ENCODE peak calls at places on chromosomes 5 and 9, in ten cellular contexts. One of them, this sample, is unnamed.

GRCh38 chr5:42984307-42984706 is 55.8 kb downstream of the ANXA2R start:
- DNase-seq in tibial artery: no peak
- DNase-seq in HuH-7.5: no peak
- DNase-seq in SW480: no peak
- DNase-seq in NT2/D1: no peak
- DNase-seq in GM10248: no peak
- DNase-seq in cardiac septum: no peak
- DNase-seq in GM12865: no peak
- DNase-seq in ureter: no peak
- DNase-seq in fibroblast of the aortic adventitia: no peak
- DNase-seq in this sample: no peak

GRCh38 chr5:81068063-81068462 is 107.9 kb downstream of the RASGRF2 start:
- DNase-seq in tibial artery: no peak
- DNase-seq in HuH-7.5: no peak
- DNase-seq in SW480: no peak
- DNase-seq in NT2/D1: no peak
- DNase-seq in GM10248: no peak
- DNase-seq in cardiac septum: no peak
- DNase-seq in GM12865: no peak
- DNase-seq in ureter: no peak
- DNase-seq in fibroblast of the aortic adventitia: no peak
- DNase-seq in this sample: no peak

GRCh38 chr9:83707518-83707767 is 315 bp downstream of the UBQLN1 start:
- DNase-seq in tibial artery: peak
- DNase-seq in HuH-7.5: peak
- DNase-seq in SW480: peak
- DNase-seq in NT2/D1: peak
- DNase-seq in GM10248: no peak
- DNase-seq in cardiac septum: no peak
- DNase-seq in GM12865: no peak
- DNase-seq in ureter: no peak
- DNase-seq in fibroblast of the aortic adventitia: no peak
- DNase-seq in this sample: no peak

GRCh38 chr5:55988979-55989612 is 5.7 kb downstream of the IL6ST start:
- DNase-seq in tibial artery: no peak
- DNase-seq in HuH-7.5: no peak
- DNase-seq in SW480: no peak
- DNase-seq in NT2/D1: no peak
- DNase-seq in GM10248: no peak
- DNase-seq in cardiac septum: no peak
- DNase-seq in GM12865: no peak
- DNase-seq in ureter: no peak
- DNase-seq in fibroblast of the aortic adventitia: no peak
- DNase-seq in this sample: no peak

GRCh38 chr5:179314606-179315355 is 30.5 kb downstream of the ADAMTS2 start:
- DNase-seq in tibial artery: no peak
- DNase-seq in HuH-7.5: no peak
- DNase-seq in SW480: no peak
- DNase-seq in NT2/D1: no peak
- DNase-seq in GM10248: no peak
- DNase-seq in cardiac septum: peak
- DNase-seq in GM12865: no peak
- DNase-seq in ureter: no peak
- DNase-seq in fibroblast of the aortic adventitia: peak
- DNase-seq in this sample: no peak

GRCh38 chr9:12439267-12439666 is 253.9 kb upstream of the TYRP1 start:
- DNase-seq in tibial artery: no peak
- DNase-seq in HuH-7.5: no peak
- DNase-seq in SW480: no peak
- DNase-seq in NT2/D1: no peak
- DNase-seq in GM10248: no peak
- DNase-seq in cardiac septum: no peak
- DNase-seq in GM12865: no peak
- DNase-seq in ureter: no peak
- DNase-seq in fibroblast of the aortic adventitia: no peak
- DNase-seq in this sample: no peak

GRCh38 chr9:119004618-119004990 is 364.6 kb downstream of the BRINP1 start:
- DNase-seq in tibial artery: peak
- DNase-seq in HuH-7.5: no peak
- DNase-seq in SW480: no peak
- DNase-seq in NT2/D1: no peak
- DNase-seq in GM10248: no peak
- DNase-seq in cardiac septum: peak
- DNase-seq in GM12865: no peak
- DNase-seq in ureter: peak
- DNase-seq in fibroblast of the aortic adventitia: peak
- DNase-seq in this sample: no peak

GRCh38 chr5:10583663-10584572 is 20.0 kb downstream of the ANKRD33B start:
- DNase-seq in tibial artery: no peak
- DNase-seq in HuH-7.5: no peak
- DNase-seq in SW480: no peak
- DNase-seq in NT2/D1: no peak
- DNase-seq in GM10248: no peak
- DNase-seq in cardiac septum: no peak
- DNase-seq in GM12865: no peak
- DNase-seq in ureter: peak
- DNase-seq in fibroblast of the aortic adventitia: no peak
- DNase-seq in this sample: no peak

GRCh38 chr5:102781786-102782185 is 26.7 kb downstream of the PAM start:
- DNase-seq in tibial artery: no peak
- DNase-seq in HuH-7.5: no peak
- DNase-seq in SW480: no peak
- DNase-seq in NT2/D1: no peak
- DNase-seq in GM10248: no peak
- DNase-seq in cardiac septum: no peak
- DNase-seq in GM12865: no peak
- DNase-seq in ureter: no peak
- DNase-seq in fibroblast of the aortic adventitia: no peak
- DNase-seq in this sample: no peak

GRCh38 chr5:130198927-130199326 is 294.7 kb downstream of the CHSY3 start:
- DNase-seq in tibial artery: no peak
- DNase-seq in HuH-7.5: no peak
- DNase-seq in SW480: peak
- DNase-seq in NT2/D1: no peak
- DNase-seq in GM10248: peak
- DNase-seq in cardiac septum: no peak
- DNase-seq in GM12865: peak
- DNase-seq in ureter: no peak
- DNase-seq in fibroblast of the aortic adventitia: peak
- DNase-seq in this sample: no peak

GRCh38 chr5:142800776-142801494 is 30.8 kb downstream of the ARHGAP26 start:
- DNase-seq in tibial artery: no peak
- DNase-seq in HuH-7.5: no peak
- DNase-seq in SW480: no peak
- DNase-seq in NT2/D1: no peak
- DNase-seq in GM10248: peak
- DNase-seq in cardiac septum: no peak
- DNase-seq in GM12865: peak
- DNase-seq in ureter: no peak
- DNase-seq in fibroblast of the aortic adventitia: no peak
- DNase-seq in this sample: no peak

GRCh38 chr5:168162464-168162863 is 129.0 kb upstream of the WWC1 start:
- DNase-seq in tibial artery: no peak
- DNase-seq in HuH-7.5: no peak
- DNase-seq in SW480: no peak
- DNase-seq in NT2/D1: no peak
- DNase-seq in GM10248: no peak
- DNase-seq in cardiac septum: peak
- DNase-seq in GM12865: no peak
- DNase-seq in ureter: no peak
- DNase-seq in fibroblast of the aortic adventitia: no peak
- DNase-seq in this sample: no peak

GRCh38 chr5:54743997-54744788 is 226.6 kb downstream of the SNX18 start:
- DNase-seq in tibial artery: no peak
- DNase-seq in HuH-7.5: no peak
- DNase-seq in SW480: peak
- DNase-seq in NT2/D1: no peak
- DNase-seq in GM10248: peak
- DNase-seq in cardiac septum: no peak
- DNase-seq in GM12865: peak
- DNase-seq in ureter: peak
- DNase-seq in fibroblast of the aortic adventitia: peak
- DNase-seq in this sample: no peak

GRCh38 chr5:53481887-53482716 is 1.7 kb downstream of the FST start:
- DNase-seq in tibial artery: peak
- DNase-seq in HuH-7.5: peak
- DNase-seq in SW480: peak
- DNase-seq in NT2/D1: no peak
- DNase-seq in GM10248: peak
- DNase-seq in cardiac septum: peak
- DNase-seq in GM12865: peak
- DNase-seq in ureter: peak
- DNase-seq in fibroblast of the aortic adventitia: peak
- DNase-seq in this sample: peak

GRCh38 chr9:128136816-128137793 is 9.6 kb upstream of the PTGES2 start:
- DNase-seq in tibial artery: no peak
- DNase-seq in HuH-7.5: no peak
- DNase-seq in SW480: peak
- DNase-seq in NT2/D1: no peak
- DNase-seq in GM10248: no peak
- DNase-seq in cardiac septum: no peak
- DNase-seq in GM12865: no peak
- DNase-seq in ureter: no peak
- DNase-seq in fibroblast of the aortic adventitia: peak
- DNase-seq in this sample: no peak

GRCh38 chr5:51832934-51833470 is 449.8 kb downstream of the ISL1 start:
- DNase-seq in tibial artery: no peak
- DNase-seq in HuH-7.5: no peak
- DNase-seq in SW480: peak
- DNase-seq in NT2/D1: no peak
- DNase-seq in GM10248: no peak
- DNase-seq in cardiac septum: no peak
- DNase-seq in GM12865: no peak
- DNase-seq in ureter: no peak
- DNase-seq in fibroblast of the aortic adventitia: no peak
- DNase-seq in this sample: no peak

GRCh38 chr9:2859776-2860379 is 16.0 kb upstream of the PUM3 start:
- DNase-seq in tibial artery: peak
- DNase-seq in HuH-7.5: peak
- DNase-seq in SW480: peak
- DNase-seq in NT2/D1: peak
- DNase-seq in GM10248: peak
- DNase-seq in cardiac septum: no peak
- DNase-seq in GM12865: peak
- DNase-seq in ureter: peak
- DNase-seq in fibroblast of the aortic adventitia: peak
- DNase-seq in this sample: peak

GRCh38 chr9:129525781-129526180 is 95.1 kb downstream of the C9orf50 start:
- DNase-seq in tibial artery: no peak
- DNase-seq in HuH-7.5: no peak
- DNase-seq in SW480: no peak
- DNase-seq in NT2/D1: no peak
- DNase-seq in GM10248: no peak
- DNase-seq in cardiac septum: peak
- DNase-seq in GM12865: no peak
- DNase-seq in ureter: no peak
- DNase-seq in fibroblast of the aortic adventitia: no peak
- DNase-seq in this sample: no peak

GRCh38 chr5:674630-675011 is 18.5 kb downstream of the TPPP start:
- DNase-seq in tibial artery: peak
- DNase-seq in HuH-7.5: no peak
- DNase-seq in SW480: peak
- DNase-seq in NT2/D1: no peak
- DNase-seq in GM10248: no peak
- DNase-seq in cardiac septum: no peak
- DNase-seq in GM12865: no peak
- DNase-seq in ureter: no peak
- DNase-seq in fibroblast of the aortic adventitia: no peak
- DNase-seq in this sample: no peak